ENCODE peak calls at places on chromosomes 1 and 21, in six cellular contexts. Q is left ventricle myocardium inferior, O is kidney epithelial cell, D is A549, R is upper lobe of right lung, L is stomach. C is an unnamed sample.
A peak's percentile ranks its signal among the peaks of the same experiment; 100 is the strongest.

GRCh38 chr21:34592120-34592561 is 22.8 kb downstream of the RCAN1 start:
- DNase-seq in Q (peak; percentile 68), O (no peak), D (no peak), R (no peak), L (peak; percentile 74), C (peak; percentile 49)

GRCh38 chr1:171817511-171818265 is 23.6 kb upstream of the DNM3 start:
- DNase-seq in Q (no peak), O (peak; percentile 86), D (peak; percentile 82), R (no peak), L (no peak), C (no peak)

GRCh38 chr21:35512321-35512720 is 463.2 kb upstream of the RUNX1 start:
- DNase-seq in Q (no peak), O (no peak), D (no peak), R (no peak), L (no peak), C (no peak)

GRCh38 chr1:22850681-22851080 is 122.0 kb downstream of the LACTBL1 start:
- DNase-seq in Q (peak; percentile 57), O (no peak), D (no peak), R (no peak), L (no peak), C (no peak)

GRCh38 chr1:30749691-30750583 is 7.6 kb downstream of the LAPTM5 start:
- DNase-seq in Q (no peak), O (no peak), D (no peak), R (no peak), L (no peak), C (no peak)

GRCh38 chr1:89927037-89927436 is 67.9 kb upstream of the ZNF326 start:
- DNase-seq in Q (no peak), O (no peak), D (no peak), R (no peak), L (no peak), C (no peak)

GRCh38 chr1:27522860-27523665 is 33.1 kb upstream of the WASF2 start:
- DNase-seq in Q (peak; percentile 59), O (no peak), D (peak; percentile 32), R (no peak), L (no peak), C (peak; percentile 55)

GRCh38 chr1:203800001-203800400 is 4.6 kb downstream of the ZBED6 start:
- DNase-seq in Q (no peak), O (no peak), D (no peak), R (no peak), L (no peak), C (no peak)

GRCh38 chr1:169941982-169942830 is 48.5 kb upstream of the SCYL3 start:
- DNase-seq in Q (no peak), O (no peak), D (peak; percentile 14), R (no peak), L (no peak), C (no peak)

GRCh38 chr1:235286667-235287066 is 41.3 kb downstream of the ARID4B start:
- DNase-seq in Q (no peak), O (no peak), D (no peak), R (no peak), L (no peak), C (no peak)

GRCh38 chr1:159925713-159926066 is 383 bp upstream of the TAGLN2 start:
- DNase-seq in Q (no peak), O (no peak), D (no peak), R (no peak), L (no peak), C (no peak)

GRCh38 chr1:229841230-229841629 is 215.2 kb downstream of the URB2 start:
- DNase-seq in Q (no peak), O (no peak), D (no peak), R (no peak), L (no peak), C (peak; percentile 25)

GRCh38 chr1:202501281-202501680 is 152.8 kb downstream of the PPP1R12B start:
- DNase-seq in Q (no peak), O (no peak), D (peak; percentile 41), R (no peak), L (no peak), C (peak; percentile 68)

GRCh38 chr1:1020415-1021009 is 592 bp downstream of the AGRN start:
- DNase-seq in Q (no peak), O (no peak), D (no peak), R (no peak), L (no peak), C (no peak)

GRCh38 chr1:41915786-41916571 is 2.7 kb downstream of the HIVEP3 start:
- DNase-seq in Q (no peak), O (no peak), D (no peak), R (no peak), L (peak; percentile 63), C (peak; percentile 37)

GRCh38 chr1:222060247-222060851 is 318.5 kb upstream of the DUSP10 start:
- DNase-seq in Q (no peak), O (no peak), D (no peak), R (no peak), L (no peak), C (no peak)

GRCh38 chr1:45557422-45557944 is 6.9 kb downstream of the AKR1A1 start:
- DNase-seq in Q (no peak), O (no peak), D (no peak), R (no peak), L (peak; percentile 79), C (no peak)

GRCh38 chr21:21290751-21291150 is 292.5 kb downstream of the NCAM2 start:
- DNase-seq in Q (no peak), O (no peak), D (no peak), R (no peak), L (no peak), C (no peak)

GRCh38 chr1:183989078-183989577 is 48.4 kb downstream of the COLGALT2 start:
- DNase-seq in Q (peak; percentile 50), O (peak; percentile 80), D (no peak), R (no peak), L (no peak), C (no peak)

GRCh38 chr1:153774780-153775431 is at the start of gene SLC27A3:
- DNase-seq in Q (peak; percentile 86), O (no peak), D (no peak), R (peak; percentile 93), L (peak; percentile 73), C (peak; percentile 81)

GRCh38 chr21:31191553-31191952 is 152.5 kb downstream of the TIAM1 start:
- DNase-seq in Q (no peak), O (no peak), D (no peak), R (no peak), L (no peak), C (no peak)

C was measured in cardiac muscle cell.